ENCODE peak calls at places on chromosomes 4 and X, in five cellular contexts. One of them, this sample, is unnamed.
A peak's percentile ranks its signal among the peaks of the same experiment; 100 is the strongest.

GRCh38 chr4:142815834-142816233 is 30.3 kb downstream of the INPP4B start:
- DNase-seq in mesenchymal stem cell: peak; percentile 58
- DNase-seq in mesendoderm: peak; percentile 47
- DNase-seq in H1: no peak
- DNase-seq in neuronal stem cell: no peak
- DNase-seq in this sample: peak; percentile 70

GRCh38 chrX:129777218-129777768 is 2.5 kb upstream of the SASH3 start:
- DNase-seq in mesenchymal stem cell: no peak
- DNase-seq in mesendoderm: no peak
- DNase-seq in H1: no peak
- DNase-seq in neuronal stem cell: no peak
- DNase-seq in this sample: no peak

GRCh38 chr4:23368081-23368697 is 521.7 kb downstream of the PPARGC1A start:
- DNase-seq in mesenchymal stem cell: peak; percentile 10
- DNase-seq in mesendoderm: peak; percentile 71
- DNase-seq in H1: peak; percentile 17
- DNase-seq in neuronal stem cell: peak; percentile 48
- DNase-seq in this sample: peak; percentile 1

GRCh38 chr4:140757220-140757607 is 1.0 kb upstream of the TBC1D9 start:
- DNase-seq in mesenchymal stem cell: no peak
- DNase-seq in mesendoderm: no peak
- DNase-seq in H1: no peak
- DNase-seq in neuronal stem cell: no peak
- DNase-seq in this sample: no peak

GRCh38 chrX:71098302-71098701 is 2.7 kb downstream of the FOXO4 start:
- DNase-seq in mesenchymal stem cell: peak; percentile 63
- DNase-seq in mesendoderm: peak; percentile 56
- DNase-seq in H1: no peak
- DNase-seq in neuronal stem cell: no peak
- DNase-seq in this sample: peak; percentile 23

GRCh38 chrX:112512509-112512908 is 167.2 kb downstream of the LHFPL1 start:
- DNase-seq in mesenchymal stem cell: no peak
- DNase-seq in mesendoderm: peak; percentile 59
- DNase-seq in H1: no peak
- DNase-seq in neuronal stem cell: no peak
- DNase-seq in this sample: peak; percentile 4

GRCh38 chrX:12360389-12360788 is 222.1 kb downstream of the FRMPD4 start:
- DNase-seq in mesenchymal stem cell: peak; percentile 6
- DNase-seq in mesendoderm: no peak
- DNase-seq in H1: no peak
- DNase-seq in neuronal stem cell: no peak
- DNase-seq in this sample: peak; percentile 86

GRCh38 chr4:164501074-164501473 is 252.9 kb upstream of the SMIM31 start:
- DNase-seq in mesenchymal stem cell: no peak
- DNase-seq in mesendoderm: peak; percentile 1
- DNase-seq in H1: no peak
- DNase-seq in neuronal stem cell: no peak
- DNase-seq in this sample: no peak

GRCh38 chr4:79584352-79584751 is 176.3 kb upstream of the GK2 start:
- DNase-seq in mesenchymal stem cell: no peak
- DNase-seq in mesendoderm: no peak
- DNase-seq in H1: no peak
- DNase-seq in neuronal stem cell: no peak
- DNase-seq in this sample: no peak

GRCh38 chr4:179855471-179855870 is 2387.7 kb upstream of the TENM3 start:
- DNase-seq in mesenchymal stem cell: no peak
- DNase-seq in mesendoderm: no peak
- DNase-seq in H1: no peak
- DNase-seq in neuronal stem cell: no peak
- DNase-seq in this sample: peak; percentile 57

GRCh38 chrX:77628294-77629025 is 157.6 kb downstream of the ATRX start:
- DNase-seq in mesenchymal stem cell: no peak
- DNase-seq in mesendoderm: no peak
- DNase-seq in H1: no peak
- DNase-seq in neuronal stem cell: no peak
- DNase-seq in this sample: no peak

GRCh38 chr4:85955614-85956295 is 404.1 kb downstream of the MAPK10 start:
- DNase-seq in mesenchymal stem cell: no peak
- DNase-seq in mesendoderm: peak; percentile 88
- DNase-seq in H1: no peak
- DNase-seq in neuronal stem cell: no peak
- DNase-seq in this sample: peak; percentile 18

GRCh38 chrX:47145408-47146120 is 543 bp downstream of the RBM10 start:
- DNase-seq in mesenchymal stem cell: no peak
- DNase-seq in mesendoderm: no peak
- DNase-seq in H1: no peak
- DNase-seq in neuronal stem cell: no peak
- DNase-seq in this sample: no peak

GRCh38 chr4:111689731-111690130 is 455.5 kb upstream of the FAM241A start:
- DNase-seq in mesenchymal stem cell: peak; percentile 60
- DNase-seq in mesendoderm: no peak
- DNase-seq in H1: no peak
- DNase-seq in neuronal stem cell: no peak
- DNase-seq in this sample: peak; percentile 10

GRCh38 chrX:139224953-139225665 is 305.4 kb upstream of the F9 start:
- DNase-seq in mesenchymal stem cell: no peak
- DNase-seq in mesendoderm: peak; percentile 91
- DNase-seq in H1: peak; percentile 54
- DNase-seq in neuronal stem cell: no peak
- DNase-seq in this sample: no peak

GRCh38 chr4:85672116-85672515 is 197.2 kb downstream of the ARHGAP24 start:
- DNase-seq in mesenchymal stem cell: no peak
- DNase-seq in mesendoderm: no peak
- DNase-seq in H1: no peak
- DNase-seq in neuronal stem cell: no peak
- DNase-seq in this sample: no peak

GRCh38 chr4:153246446-153247115 is 42.3 kb downstream of the TRIM2 start:
- DNase-seq in mesenchymal stem cell: no peak
- DNase-seq in mesendoderm: no peak
- DNase-seq in H1: no peak
- DNase-seq in neuronal stem cell: no peak
- DNase-seq in this sample: no peak

GRCh38 chr4:169089004-169089403 is 78.9 kb upstream of the CBR4 start:
- DNase-seq in mesenchymal stem cell: no peak
- DNase-seq in mesendoderm: peak; percentile 58
- DNase-seq in H1: no peak
- DNase-seq in neuronal stem cell: no peak
- DNase-seq in this sample: no peak

GRCh38 chr4:91436556-91436955 is 867.2 kb upstream of the GRID2 start:
- DNase-seq in mesenchymal stem cell: no peak
- DNase-seq in mesendoderm: no peak
- DNase-seq in H1: no peak
- DNase-seq in neuronal stem cell: no peak
- DNase-seq in this sample: no peak

GRCh38 chr4:130648570-130648969 is 1552.6 kb downstream of the C4orf33 start:
- DNase-seq in mesenchymal stem cell: no peak
- DNase-seq in mesendoderm: no peak
- DNase-seq in H1: no peak
- DNase-seq in neuronal stem cell: no peak
- DNase-seq in this sample: no peak

GRCh38 chr4:43776371-43776770 is 672.2 kb downstream of the KCTD8 start:
- DNase-seq in mesenchymal stem cell: peak; percentile 0
- DNase-seq in mesendoderm: no peak
- DNase-seq in H1: no peak
- DNase-seq in neuronal stem cell: no peak
- DNase-seq in this sample: peak; percentile 1

GRCh38 chr4:126627255-126627654 is 1005.5 kb upstream of the INTU start:
- DNase-seq in mesenchymal stem cell: peak; percentile 31
- DNase-seq in mesendoderm: peak; percentile 39
- DNase-seq in H1: no peak
- DNase-seq in neuronal stem cell: peak; percentile 1
- DNase-seq in this sample: peak; percentile 38

GRCh38 chr4:152103181-152103901 is 342.5 kb upstream of the GATB start:
- DNase-seq in mesenchymal stem cell: peak; percentile 26
- DNase-seq in mesendoderm: no peak
- DNase-seq in H1: no peak
- DNase-seq in neuronal stem cell: no peak
- DNase-seq in this sample: no peak

GRCh38 chr4:181008164-181008563 is 1235.0 kb upstream of the TENM3 start:
- DNase-seq in mesenchymal stem cell: no peak
- DNase-seq in mesendoderm: no peak
- DNase-seq in H1: no peak
- DNase-seq in neuronal stem cell: no peak
- DNase-seq in this sample: no peak

GRCh38 chr4:26885912-26886274 is 25.3 kb downstream of the STIM2 start:
- DNase-seq in mesenchymal stem cell: no peak
- DNase-seq in mesendoderm: no peak
- DNase-seq in H1: no peak
- DNase-seq in neuronal stem cell: no peak
- DNase-seq in this sample: no peak

GRCh38 chr4:54708339-54709279 is 50.9 kb downstream of the KIT start:
- DNase-seq in mesenchymal stem cell: no peak
- DNase-seq in mesendoderm: no peak
- DNase-seq in H1: no peak
- DNase-seq in neuronal stem cell: no peak
- DNase-seq in this sample: no peak

GRCh38 chr4:20698382-20698781 is 1.9 kb upstream of the PACRGL start:
- DNase-seq in mesenchymal stem cell: peak; percentile 11
- DNase-seq in mesendoderm: no peak
- DNase-seq in H1: no peak
- DNase-seq in neuronal stem cell: no peak
- DNase-seq in this sample: no peak

GRCh38 chr4:2591189-2591588 is 54.7 kb downstream of the FAM193A start:
- DNase-seq in mesenchymal stem cell: peak; percentile 84
- DNase-seq in mesendoderm: peak; percentile 72
- DNase-seq in H1: peak; percentile 33
- DNase-seq in neuronal stem cell: no peak
- DNase-seq in this sample: peak; percentile 43

GRCh38 chr4:6892190-6892908 is 17.3 kb upstream of the TBC1D14 start:
- DNase-seq in mesenchymal stem cell: peak; percentile 93
- DNase-seq in mesendoderm: peak; percentile 39
- DNase-seq in H1: no peak
- DNase-seq in neuronal stem cell: no peak
- DNase-seq in this sample: peak; percentile 79

GRCh38 chrX:22171287-22172060 is 101.2 kb upstream of the CBLL2 start:
- DNase-seq in mesenchymal stem cell: no peak
- DNase-seq in mesendoderm: peak; percentile 52
- DNase-seq in H1: no peak
- DNase-seq in neuronal stem cell: no peak
- DNase-seq in this sample: no peak

GRCh38 chr4:173748353-173748752 is 218.3 kb upstream of the HAND2 start:
- DNase-seq in mesenchymal stem cell: peak; percentile 41
- DNase-seq in mesendoderm: no peak
- DNase-seq in H1: no peak
- DNase-seq in neuronal stem cell: no peak
- DNase-seq in this sample: peak; percentile 4

GRCh38 chr4:173747537-173748257 is 217.7 kb upstream of the HAND2 start:
- DNase-seq in mesenchymal stem cell: no peak
- DNase-seq in mesendoderm: no peak
- DNase-seq in H1: no peak
- DNase-seq in neuronal stem cell: no peak
- DNase-seq in this sample: no peak

GRCh38 chr4:173746424-173746823 is 216.4 kb upstream of the HAND2 start:
- DNase-seq in mesenchymal stem cell: no peak
- DNase-seq in mesendoderm: no peak
- DNase-seq in H1: no peak
- DNase-seq in neuronal stem cell: no peak
- DNase-seq in this sample: no peak

DNA sequence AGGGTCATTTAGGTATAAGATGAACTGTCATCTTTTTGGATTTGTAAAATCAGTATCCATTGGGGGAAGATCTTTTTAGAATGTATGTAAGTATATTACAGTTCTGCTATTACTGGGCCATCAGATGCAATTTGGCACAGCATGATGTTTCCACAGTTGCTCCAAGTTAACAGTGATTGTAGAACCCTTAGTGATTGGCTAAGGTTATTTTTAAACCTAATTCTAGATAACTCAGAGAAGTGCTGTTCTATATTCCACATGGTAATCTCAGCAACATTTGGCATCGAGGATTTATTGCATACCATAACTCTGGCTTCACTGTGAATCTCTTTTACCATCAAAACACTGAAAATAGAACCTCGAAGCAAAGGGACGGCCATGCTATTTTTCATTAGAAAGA is 215.7 kb upstream of the HAND2 start:
- DNase-seq in mesenchymal stem cell: no peak
- DNase-seq in mesendoderm: no peak
- DNase-seq in H1: no peak
- DNase-seq in neuronal stem cell: no peak
- DNase-seq in this sample: no peak
- H2BK5ac ChIP-seq in mesenchymal stem cell: no peak overlapping the region
- H2BK5ac ChIP-seq in mesendoderm: no peak overlapping the region
- H2BK5ac ChIP-seq in H1: no peak overlapping the region
- H2BK5ac ChIP-seq in neuronal stem cell: no peak overlapping the region
- H2BK5ac ChIP-seq in this sample: no peak overlapping the region

GRCh38 chrX:48802089-48802812 is 384 bp downstream of the HDAC6 start:
- DNase-seq in mesenchymal stem cell: peak; percentile 89
- DNase-seq in mesendoderm: peak; percentile 95
- DNase-seq in H1: peak; percentile 27
- DNase-seq in neuronal stem cell: peak; percentile 73
- DNase-seq in this sample: peak; percentile 60
- H2BK5ac ChIP-seq in mesenchymal stem cell: peak overlapping the region; percentile 62
- H2BK5ac ChIP-seq in mesendoderm: peak overlapping the region; percentile 82
- H2BK5ac ChIP-seq in H1: no peak overlapping the region
- H2BK5ac ChIP-seq in neuronal stem cell: no peak overlapping the region
- H2BK5ac ChIP-seq in this sample: peak overlapping the region; percentile 66

GRCh38 chrX:39619182-39620009 is 478.4 kb downstream of the BCOR start:
- DNase-seq in mesenchymal stem cell: no peak
- DNase-seq in mesendoderm: peak; percentile 18
- DNase-seq in H1: no peak
- DNase-seq in neuronal stem cell: no peak
- DNase-seq in this sample: no peak
- H2BK5ac ChIP-seq in mesenchymal stem cell: no peak overlapping the region
- H2BK5ac ChIP-seq in mesendoderm: no peak overlapping the region
- H2BK5ac ChIP-seq in H1: no peak overlapping the region
- H2BK5ac ChIP-seq in neuronal stem cell: no peak overlapping the region
- H2BK5ac ChIP-seq in this sample: no peak overlapping the region

GRCh38 chrX:72123471-72124185 is 8.1 kb downstream of the RTL5 start:
- DNase-seq in mesenchymal stem cell: peak; percentile 89
- DNase-seq in mesendoderm: peak; percentile 96
- DNase-seq in H1: no peak
- DNase-seq in neuronal stem cell: peak; percentile 74
- DNase-seq in this sample: peak; percentile 5
- H2BK5ac ChIP-seq in mesenchymal stem cell: peak overlapping the region; percentile 62
- H2BK5ac ChIP-seq in mesendoderm: no peak overlapping the region
- H2BK5ac ChIP-seq in H1: peak overlapping the region; percentile 82
- H2BK5ac ChIP-seq in neuronal stem cell: no peak overlapping the region
- H2BK5ac ChIP-seq in this sample: no peak overlapping the region

GRCh38 chr4:182090186-182090585 is 153.0 kb upstream of the TENM3 start:
- DNase-seq in mesenchymal stem cell: no peak
- DNase-seq in mesendoderm: no peak
- DNase-seq in H1: no peak
- DNase-seq in neuronal stem cell: no peak
- DNase-seq in this sample: no peak

GRCh38 chr4:182085051-182085480 is 158.1 kb upstream of the TENM3 start:
- DNase-seq in mesenchymal stem cell: no peak
- DNase-seq in mesendoderm: peak; percentile 94
- DNase-seq in H1: peak; percentile 56
- DNase-seq in neuronal stem cell: no peak
- DNase-seq in this sample: no peak

GRCh38 chr4:182093431-182093831 is 149.8 kb upstream of the TENM3 start:
- DNase-seq in mesenchymal stem cell: no peak
- DNase-seq in mesendoderm: no peak
- DNase-seq in H1: no peak
- DNase-seq in neuronal stem cell: no peak
- DNase-seq in this sample: no peak

GRCh38 chr4:182091128-182091527 is 152.1 kb upstream of the TENM3 start:
- DNase-seq in mesenchymal stem cell: no peak
- DNase-seq in mesendoderm: peak; percentile 69
- DNase-seq in H1: no peak
- DNase-seq in neuronal stem cell: no peak
- DNase-seq in this sample: no peak

GRCh38 chr4:182089326-182089725 is 153.9 kb upstream of the TENM3 start:
- DNase-seq in mesenchymal stem cell: no peak
- DNase-seq in mesendoderm: no peak
- DNase-seq in H1: no peak
- DNase-seq in neuronal stem cell: no peak
- DNase-seq in this sample: no peak
- H2BK5ac ChIP-seq in mesenchymal stem cell: no peak overlapping the region
- H2BK5ac ChIP-seq in mesendoderm: no peak overlapping the region
- H2BK5ac ChIP-seq in H1: peak overlapping the region; percentile 29
- H2BK5ac ChIP-seq in neuronal stem cell: no peak overlapping the region
- H2BK5ac ChIP-seq in this sample: no peak overlapping the region

This sample was measured in IMR-90.